ENCODE peak calls at places on chromosomes 1 and 21, in four cellular contexts. Z, V, T and G are unnamed samples.

GRCh38 chr21:34865922-34866271 is 183.2 kb downstream of the RUNX1 start:
- DNase-seq in Z (no peak), V (peak; percentile 16), T (peak; percentile 74), G (no peak)

GRCh38 chr1:229640455-229640854 is 14.4 kb downstream of the URB2 start:
- DNase-seq in Z (no peak), V (no peak), T (no peak), G (no peak)

GRCh38 chr1:164660415-164661174 is 101.6 kb downstream of the PBX1 start:
- DNase-seq in Z (no peak), V (no peak), T (peak; percentile 9), G (no peak)

GRCh38 chr1:200213921-200214320 is 186.4 kb downstream of the NR5A2 start:
- DNase-seq in Z (no peak), V (no peak), T (no peak), G (no peak)

GRCh38 chr1:87810166-87810565 is 481.5 kb downstream of the LMO4 start:
- DNase-seq in Z (no peak), V (no peak), T (no peak), G (no peak)

GRCh38 chr1:32759521-32759980 is 57.0 kb upstream of the SYNC start:
- DNase-seq in Z (no peak), V (peak; percentile 53), T (no peak), G (no peak)

GRCh38 chr1:12514597-12514996 is 103.4 kb downstream of the DHRS3 start:
- DNase-seq in Z (no peak), V (no peak), T (no peak), G (no peak)

GRCh38 chr1:172408958-172409357 is 11.5 kb upstream of the C1orf105 start:
- DNase-seq in Z (no peak), V (no peak), T (no peak), G (no peak)

GRCh38 chr1:112807117-112807516 is 92.0 kb upstream of the PPM1J start:
- DNase-seq in Z (no peak), V (no peak), T (no peak), G (no peak)

GRCh38 chr1:31771891-31772668 is 7.9 kb upstream of the ADGRB2 start:
- DNase-seq in Z (no peak), V (no peak), T (no peak), G (no peak)

GRCh38 chr1:22512873-22513272 is 50.4 kb upstream of the EPHA8 start:
- DNase-seq in Z (no peak), V (no peak), T (no peak), G (no peak)

GRCh38 chr1:208237241-208237640 is 6.9 kb downstream of the PLXNA2 start:
- DNase-seq in Z (no peak), V (no peak), T (no peak), G (no peak)

GRCh38 chr1:214439352-214440119 is 111.9 kb downstream of the PTPN14 start:
- DNase-seq in Z (peak; percentile 9), V (peak; percentile 90), T (peak; percentile 60), G (peak; percentile 71)

GRCh38 chr1:5953386-5953785 is 38.8 kb downstream of the NPHP4 start:
- DNase-seq in Z (no peak), V (no peak), T (no peak), G (no peak)

GRCh38 chr1:16980473-16981268 is at the start of gene MFAP2:
- DNase-seq in Z (no peak), V (no peak), T (no peak), G (peak; percentile 32)

GRCh38 chr1:12528021-12528852 is 89.8 kb downstream of the DHRS3 start:
- DNase-seq in Z (peak; percentile 93), V (peak; percentile 98), T (no peak), G (no peak)

GRCh38 chr1:28756846-28757245 is 20.1 kb downstream of the YTHDF2 start:
- DNase-seq in Z (no peak), V (no peak), T (no peak), G (no peak)

GRCh38 chr1:180917306-180918065 is 4.8 kb downstream of the KIAA1614 start:
- DNase-seq in Z (no peak), V (no peak), T (no peak), G (no peak)

GRCh38 chr1:150256193-150256548 is 1.4 kb upstream of the CA14 start:
- DNase-seq in Z (no peak), V (no peak), T (no peak), G (no peak)

GRCh38 chr1:154956557-154956956 is 658 bp upstream of the PBXIP1 start:
- DNase-seq in Z (no peak), V (no peak), T (no peak), G (no peak)

GRCh38 chr1:63537940-63538339 is 14.6 kb downstream of the EFCAB7 start:
- DNase-seq in Z (no peak), V (no peak), T (no peak), G (no peak)

GRCh38 chr1:1091344-1092148 is 17.4 kb upstream of the RNF223 start:
- DNase-seq in Z (peak; percentile 56), V (no peak), T (no peak), G (peak; percentile 57)

GRCh38 chr1:95752515-95753381 is 518.7 kb downstream of the RWDD3 start:
- DNase-seq in Z (no peak), V (no peak), T (no peak), G (no peak)

GRCh38 chr1:84164156-84164555 is 20.1 kb downstream of the PRKACB start:
- DNase-seq in Z (no peak), V (no peak), T (no peak), G (no peak)

GRCh38 chr1:214332950-214333798 is 52.2 kb downstream of the SMYD2 start:
- DNase-seq in Z (peak; percentile 62), V (peak; percentile 23), T (no peak), G (peak; percentile 69)

GRCh38 chr1:63622847-63623566 is 29.8 kb downstream of the PGM1 start:
- DNase-seq in Z (no peak), V (no peak), T (peak; percentile 3), G (no peak)

GRCh38 chr1:205967555-205968335 is 24.5 kb upstream of the SLC26A9 start:
- DNase-seq in Z (no peak), V (no peak), T (no peak), G (no peak)

GRCh38 chr1:116336250-116336649 is 36.8 kb upstream of the ATP1A1 start:
- DNase-seq in Z (peak; percentile 22), V (no peak), T (no peak), G (no peak)

GRCh38 chr1:204611036-204611435 is 74.5 kb downstream of the LRRN2 start:
- DNase-seq in Z (no peak), V (no peak), T (no peak), G (no peak)

GRCh38 chr1:204605791-204606190 is 79.7 kb downstream of the LRRN2 start:
- DNase-seq in Z (no peak), V (no peak), T (no peak), G (no peak)

GRCh38 chr1:204602871-204603542 is 82.5 kb downstream of the LRRN2 start:
- DNase-seq in Z (no peak), V (no peak), T (no peak), G (no peak)

GRCh38 chr1:204612326-204612725 is 73.2 kb downstream of the LRRN2 start:
- DNase-seq in Z (no peak), V (no peak), T (no peak), G (no peak)

DNA sequence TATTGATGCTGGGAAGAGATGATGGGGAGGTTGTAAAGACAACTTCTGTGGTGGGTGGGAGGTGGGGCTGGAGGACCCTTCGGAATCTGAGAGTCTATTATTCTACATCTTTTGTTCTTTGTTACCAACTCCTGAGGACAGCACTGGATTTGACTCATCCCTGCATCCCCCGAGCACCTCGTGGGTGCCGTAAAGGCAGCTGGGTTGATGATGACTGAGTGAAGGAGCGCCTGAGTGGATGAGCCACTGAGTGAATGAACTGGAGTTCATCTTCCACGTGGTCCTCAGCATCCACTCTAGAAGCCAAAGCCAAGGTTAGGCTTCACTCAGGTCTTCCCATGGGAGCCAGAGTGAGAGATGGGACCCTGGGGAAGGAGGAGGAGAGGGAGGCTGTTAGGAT is 77.6 kb downstream of the LRRN2 start:
- DNase-seq in Z (no peak), V (no peak), T (no peak), G (no peak)
- TF ChIP-seq SP1 in Z (no peak), V (no peak), T (no peak), G (no peak)

DNA sequence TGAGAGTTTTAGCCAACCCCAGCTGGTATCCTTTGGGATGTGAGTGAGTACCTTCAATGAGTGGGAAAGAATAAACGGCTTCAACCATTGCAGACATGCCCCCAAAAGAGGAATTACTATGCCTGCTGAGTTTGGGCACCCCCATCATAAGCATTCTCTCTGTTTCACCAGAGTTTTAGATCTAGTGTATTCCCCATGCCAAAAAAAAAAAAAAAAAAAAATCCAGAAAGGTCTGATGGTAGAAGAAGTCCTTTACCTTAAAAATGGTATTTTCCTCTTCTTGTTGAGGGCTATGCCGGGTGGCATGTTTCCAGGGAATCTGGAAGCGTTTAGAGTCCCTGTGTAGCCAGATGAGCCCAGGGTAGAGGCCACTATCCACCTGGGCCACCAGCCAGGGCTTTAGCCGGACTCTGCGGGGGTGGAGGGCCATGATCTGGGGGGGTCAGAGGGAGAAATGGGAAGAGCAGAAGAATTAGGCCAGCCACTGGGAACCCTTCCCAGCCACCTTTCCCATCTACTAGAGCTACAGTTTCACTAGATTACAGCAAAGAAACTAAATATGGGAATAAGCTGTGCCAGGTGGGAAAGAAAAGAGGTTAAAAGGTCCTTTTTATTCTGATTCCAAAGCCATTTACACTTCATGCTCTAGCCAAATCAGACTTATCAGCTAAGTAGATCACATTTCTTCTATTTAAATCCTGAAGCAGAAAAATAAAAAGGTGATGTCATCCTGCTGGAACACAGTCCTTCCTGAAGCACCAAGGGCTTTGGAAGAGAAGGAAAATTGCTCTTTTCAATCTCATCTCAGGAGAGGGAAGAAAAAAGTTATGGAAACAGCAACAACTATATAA is 4.7 kb downstream of the IRF6 start:
- DNase-seq in Z (no peak), V (no peak), T (no peak), G (no peak)
- TF ChIP-seq BHLHE40 in Z (no peak), V (no peak), T (no peak), G (no peak)

GRCh38 chr1:241356519-241357365 is at the start of gene RGS7:
- DNase-seq in Z (no peak), V (peak; percentile 4), T (no peak), G (peak; percentile 85)

GRCh38 chr1:241352401-241352800 is 4.6 kb downstream of the RGS7 start:
- DNase-seq in Z (no peak), V (no peak), T (no peak), G (no peak)

GRCh38 chr1:241355311-241356010 is 1.5 kb downstream of the RGS7 start:
- DNase-seq in Z (no peak), V (no peak), T (no peak), G (no peak)

GRCh38 chr1:241357366-241358305 is 631 bp upstream of the RGS7 start:
- DNase-seq in Z (no peak), V (no peak), T (no peak), G (no peak)

GRCh38 chr1:241356187-241356518 is 852 bp downstream of the RGS7 start:
- DNase-seq in Z (no peak), V (no peak), T (no peak), G (no peak)
- TF ChIP-seq SP1 in Z (no peak), V (no peak), T (no peak), G (no peak)

GRCh38 chr1:201772178-201772577 is 56.8 kb upstream of the IPO9 start:
- DNase-seq in Z (no peak), V (no peak), T (no peak), G (no peak)
- TF ChIP-seq BHLHE40 in Z (no peak), V (no peak), T (no peak), G (no peak)

GRCh38 chr1:153548722-153549695 is at the start of gene S100A3:
- DNase-seq in Z (no peak), V (no peak), T (no peak), G (no peak)

GRCh38 chr1:153550827-153551512 is 1.9 kb upstream of the S100A3 start:
- DNase-seq in Z (no peak), V (no peak), T (no peak), G (no peak)

GRCh38 chr1:153550398-153550758 is 1.3 kb upstream of the S100A3 start:
- DNase-seq in Z (no peak), V (no peak), T (no peak), G (no peak)

GRCh38 chr1:153547560-153548551 is 1.2 kb downstream of the S100A3 start:
- DNase-seq in Z (no peak), V (no peak), T (no peak), G (no peak)

GRCh38 chr1:153549741-153550397 is 811 bp upstream of the S100A3 start:
- DNase-seq in Z (no peak), V (no peak), T (no peak), G (no peak)
- TF ChIP-seq SP1 in Z (no peak), V (no peak), T (no peak), G (no peak)